ENCODE peak calls at places on chromosomes 3 and 15, in six cellular contexts. One of them, this sample, is unnamed.

GRCh38 chr15:98800437-98801233 is 152.3 kb downstream of the IGF1R start:
- DNase-seq in activated CD8-positive, alpha-beta memory T cell treated with anti-CD3 and anti-CD28 coated beads for 48 hours: no peak
- DNase-seq in lung: peak
- DNase-seq in progenitor cell of endocrine pancreas: peak
- DNase-seq in EL: peak
- DNase-seq in nephron progenitor cell: peak
- DNase-seq in this sample: peak

GRCh38 chr15:39400002-39400401 is 180.9 kb upstream of the THBS1 start:
- DNase-seq in EL: no peak
- DNase-seq in activated CD8-positive, alpha-beta memory T cell treated with anti-CD3 and anti-CD28 coated beads for 48 hours: no peak
- DNase-seq in lung: no peak
- DNase-seq in nephron progenitor cell: no peak
- DNase-seq in progenitor cell of endocrine pancreas: no peak
- DNase-seq in this sample: no peak

GRCh38 chr15:81880833-81881232 is 165.0 kb downstream of the MEX3B start:
- DNase-seq in activated CD8-positive, alpha-beta memory T cell treated with anti-CD3 and anti-CD28 coated beads for 48 hours: no peak
- DNase-seq in EL: no peak
- DNase-seq in nephron progenitor cell: no peak
- DNase-seq in lung: no peak
- DNase-seq in progenitor cell of endocrine pancreas: no peak
- DNase-seq in this sample: no peak

GRCh38 chr3:74883690-74884089 is 269.2 kb upstream of the CNTN3 start:
- DNase-seq in EL: peak
- DNase-seq in nephron progenitor cell: no peak
- DNase-seq in lung: no peak
- DNase-seq in activated CD8-positive, alpha-beta memory T cell treated with anti-CD3 and anti-CD28 coated beads for 48 hours: no peak
- DNase-seq in progenitor cell of endocrine pancreas: no peak
- DNase-seq in this sample: no peak

GRCh38 chr15:100596792-100597191 is 5.2 kb downstream of the LINS1 start:
- DNase-seq in nephron progenitor cell: no peak
- DNase-seq in lung: peak
- DNase-seq in activated CD8-positive, alpha-beta memory T cell treated with anti-CD3 and anti-CD28 coated beads for 48 hours: peak
- DNase-seq in EL: no peak
- DNase-seq in progenitor cell of endocrine pancreas: no peak
- DNase-seq in this sample: no peak

GRCh38 chr15:60814062-60814461 is 335.1 kb upstream of the ICE2 start:
- DNase-seq in nephron progenitor cell: no peak
- DNase-seq in progenitor cell of endocrine pancreas: no peak
- DNase-seq in activated CD8-positive, alpha-beta memory T cell treated with anti-CD3 and anti-CD28 coated beads for 48 hours: no peak
- DNase-seq in EL: no peak
- DNase-seq in lung: no peak
- DNase-seq in this sample: no peak

GRCh38 chr3:66823010-66823399 is 175.1 kb upstream of the KBTBD8 start:
- DNase-seq in activated CD8-positive, alpha-beta memory T cell treated with anti-CD3 and anti-CD28 coated beads for 48 hours: no peak
- DNase-seq in progenitor cell of endocrine pancreas: no peak
- DNase-seq in lung: no peak
- DNase-seq in EL: no peak
- DNase-seq in nephron progenitor cell: no peak
- DNase-seq in this sample: no peak

GRCh38 chr15:74343127-74343796 is 24.2 kb downstream of the CYP11A1 start:
- DNase-seq in nephron progenitor cell: no peak
- DNase-seq in activated CD8-positive, alpha-beta memory T cell treated with anti-CD3 and anti-CD28 coated beads for 48 hours: no peak
- DNase-seq in lung: no peak
- DNase-seq in progenitor cell of endocrine pancreas: no peak
- DNase-seq in EL: no peak
- DNase-seq in this sample: no peak

GRCh38 chr3:12588674-12589054 is 31.8 kb downstream of the MKRN2 start:
- DNase-seq in lung: peak
- DNase-seq in activated CD8-positive, alpha-beta memory T cell treated with anti-CD3 and anti-CD28 coated beads for 48 hours: no peak
- DNase-seq in progenitor cell of endocrine pancreas: no peak
- DNase-seq in nephron progenitor cell: no peak
- DNase-seq in EL: no peak
- DNase-seq in this sample: no peak

GRCh38 chr15:66066439-66066838 is 187.1 kb downstream of the MEGF11 start:
- DNase-seq in nephron progenitor cell: no peak
- DNase-seq in lung: no peak
- DNase-seq in EL: no peak
- DNase-seq in progenitor cell of endocrine pancreas: no peak
- DNase-seq in activated CD8-positive, alpha-beta memory T cell treated with anti-CD3 and anti-CD28 coated beads for 48 hours: no peak
- DNase-seq in this sample: no peak

GRCh38 chr15:68389041-68389930 is 42.7 kb downstream of the ITGA11 start:
- DNase-seq in nephron progenitor cell: no peak
- DNase-seq in lung: no peak
- DNase-seq in EL: no peak
- DNase-seq in progenitor cell of endocrine pancreas: no peak
- DNase-seq in activated CD8-positive, alpha-beta memory T cell treated with anti-CD3 and anti-CD28 coated beads for 48 hours: no peak
- DNase-seq in this sample: no peak

GRCh38 chr15:47184405-47185221 is 532.7 kb upstream of the SEMA6D start:
- DNase-seq in lung: no peak
- DNase-seq in nephron progenitor cell: peak
- DNase-seq in progenitor cell of endocrine pancreas: peak
- DNase-seq in activated CD8-positive, alpha-beta memory T cell treated with anti-CD3 and anti-CD28 coated beads for 48 hours: no peak
- DNase-seq in EL: peak
- DNase-seq in this sample: no peak

GRCh38 chr3:197611255-197611654 is 55.5 kb upstream of the BDH1 start:
- DNase-seq in lung: no peak
- DNase-seq in progenitor cell of endocrine pancreas: no peak
- DNase-seq in EL: no peak
- DNase-seq in activated CD8-positive, alpha-beta memory T cell treated with anti-CD3 and anti-CD28 coated beads for 48 hours: no peak
- DNase-seq in nephron progenitor cell: no peak
- DNase-seq in this sample: no peak

GRCh38 chr3:49132437-49133225 is at the start of gene LAMB2:
- DNase-seq in nephron progenitor cell: peak
- DNase-seq in EL: peak
- DNase-seq in lung: peak
- DNase-seq in progenitor cell of endocrine pancreas: peak
- DNase-seq in activated CD8-positive, alpha-beta memory T cell treated with anti-CD3 and anti-CD28 coated beads for 48 hours: no peak
- DNase-seq in this sample: peak

GRCh38 chr3:66253790-66254620 is 33.2 kb downstream of the SLC25A26 start:
- DNase-seq in activated CD8-positive, alpha-beta memory T cell treated with anti-CD3 and anti-CD28 coated beads for 48 hours: no peak
- DNase-seq in nephron progenitor cell: no peak
- DNase-seq in lung: no peak
- DNase-seq in progenitor cell of endocrine pancreas: no peak
- DNase-seq in EL: peak
- DNase-seq in this sample: no peak